ENCODE peak calls at places on chromosomes 7 and 10, in eight cellular contexts. O is cardiac muscle cell; R is skeletal muscle cell; E is heart left ventricle; X is neuronal stem cell; Q is tibial artery; Y is AG09309; H is CD8-positive, alpha-beta T cell. Z is an unnamed sample.

GRCh38 chr7:18961997-18962396 is 155.4 kb downstream of the TWIST1 start:
- DNase-seq in R (no peak), Q (no peak), O (no peak), E (no peak), X (no peak), Y (no peak), H (no peak), Z (no peak)

GRCh38 chr10:75101416-75102251 is 9.8 kb upstream of the SAMD8 start:
- DNase-seq in E (peak), Y (no peak), X (no peak), R (no peak), Q (no peak), O (no peak), H (no peak), Z (no peak)

GRCh38 chr7:24392774-24393173 is 108.8 kb downstream of the NPY start:
- DNase-seq in Q (no peak), H (no peak), O (no peak), X (no peak), Y (no peak), E (no peak), R (no peak), Z (no peak)

GRCh38 chr10:109934958-109935793 is 11.9 kb upstream of the XPNPEP1 start:
- DNase-seq in H (no peak), Q (no peak), E (no peak), R (peak), Y (peak), X (peak), O (peak), Z (no peak)

GRCh38 chr7:6705959-6706665 is 635 bp downstream of the ZNF12 start:
- DNase-seq in O (peak), Q (no peak), R (no peak), Y (no peak), E (peak), H (peak), X (no peak), Z (peak)

GRCh38 chr10:87734987-87735827 is 75.5 kb downstream of the PAPSS2 start:
- DNase-seq in R (no peak), E (no peak), Y (peak), X (peak), H (no peak), Q (no peak), O (peak), Z (peak)

GRCh38 chr10:26939957-26940354 is 79.2 kb upstream of the ABI1 start:
- DNase-seq in Y (no peak), E (no peak), X (no peak), Q (no peak), O (no peak), R (no peak), H (no peak), Z (no peak)

GRCh38 chr10:62422068-62422590 is 48.0 kb downstream of the ZNF365 start:
- DNase-seq in Q (no peak), Y (peak), E (no peak), R (peak), X (no peak), H (no peak), O (no peak), Z (no peak)

GRCh38 chr7:22725585-22725984 is 1.4 kb upstream of the IL6 start:
- DNase-seq in Q (no peak), O (no peak), X (no peak), E (no peak), Y (no peak), R (no peak), H (no peak), Z (peak)

GRCh38 chr7:87152897-87153641 is 816 bp downstream of the DMTF1 start:
- DNase-seq in R (no peak), Q (peak), Y (no peak), X (no peak), O (peak), E (peak), H (peak), Z (peak)

GRCh38 chr7:83732305-83732704 is 83.4 kb upstream of the SEMA3E start:
- DNase-seq in X (no peak), E (no peak), Q (no peak), R (no peak), H (no peak), Y (no peak), O (no peak), Z (no peak)

GRCh38 chr7:77693830-77694583 is 2.3 kb upstream of the RSBN1L start:
- DNase-seq in R (no peak), Q (no peak), H (no peak), X (no peak), E (no peak), O (no peak), Y (no peak), Z (no peak)

GRCh38 chr7:63087575-63088190 is 911.0 kb upstream of the ZNF722 start:
- DNase-seq in X (no peak), Y (no peak), R (no peak), E (no peak), O (no peak), H (no peak), Q (no peak), Z (no peak)

GRCh38 chr10:124605481-124605855 is 138.7 kb downstream of the FAM53B start:
- DNase-seq in O (no peak), H (no peak), X (no peak), Q (no peak), R (no peak), E (peak), Y (no peak), Z (no peak)

GRCh38 chr10:123132576-123133477 is 2.9 kb upstream of the HMX3 start:
- DNase-seq in Y (peak), Q (peak), O (peak), X (peak), E (peak), H (peak), R (no peak), Z (peak)

GRCh38 chr7:1725766-1726630 is 55.9 kb downstream of the ELFN1 start:
- DNase-seq in Q (no peak), X (no peak), E (no peak), Y (no peak), O (no peak), R (no peak), H (no peak), Z (no peak)

DNA sequence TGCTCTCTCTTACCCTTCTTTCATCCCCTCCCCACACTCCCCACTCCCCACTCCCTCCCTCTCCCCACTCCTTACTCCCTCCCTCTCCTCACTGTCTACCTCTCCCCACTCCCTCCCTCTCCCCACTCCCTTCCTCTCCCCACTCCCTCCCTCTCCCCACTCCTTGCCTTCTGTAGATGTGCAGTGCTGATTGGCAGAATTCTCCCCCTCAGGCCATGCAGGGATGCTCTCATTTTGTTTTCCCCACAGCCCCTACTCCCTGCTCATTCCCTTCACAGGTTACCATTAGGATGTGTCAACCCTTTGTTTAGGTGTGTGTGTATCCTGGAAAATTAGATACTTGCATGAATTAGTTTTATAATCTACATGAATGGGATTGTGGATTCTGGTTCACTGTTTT is 90.3 kb downstream of the CELF2 start:
- DNase-seq in O (no peak), H (no peak), Q (no peak), E (no peak), Y (no peak), X (no peak), R (no peak), Z (no peak)
- H3K4me3 ChIP-seq in O (no peak), H (no peak), Q (no peak), E (no peak), Y (no peak), X (no peak), R (no peak), Z (no peak)

GRCh38 chr7:50069613-50070012 is 23.4 kb downstream of the ZPBP start:
- DNase-seq in O (no peak), X (no peak), Y (no peak), E (peak), Q (no peak), R (no peak), H (no peak), Z (no peak)
- H3K4me3 ChIP-seq in O (no peak), X (no peak), Y (no peak), E (peak), Q (peak), R (no peak), H (peak), Z (peak)

DNA sequence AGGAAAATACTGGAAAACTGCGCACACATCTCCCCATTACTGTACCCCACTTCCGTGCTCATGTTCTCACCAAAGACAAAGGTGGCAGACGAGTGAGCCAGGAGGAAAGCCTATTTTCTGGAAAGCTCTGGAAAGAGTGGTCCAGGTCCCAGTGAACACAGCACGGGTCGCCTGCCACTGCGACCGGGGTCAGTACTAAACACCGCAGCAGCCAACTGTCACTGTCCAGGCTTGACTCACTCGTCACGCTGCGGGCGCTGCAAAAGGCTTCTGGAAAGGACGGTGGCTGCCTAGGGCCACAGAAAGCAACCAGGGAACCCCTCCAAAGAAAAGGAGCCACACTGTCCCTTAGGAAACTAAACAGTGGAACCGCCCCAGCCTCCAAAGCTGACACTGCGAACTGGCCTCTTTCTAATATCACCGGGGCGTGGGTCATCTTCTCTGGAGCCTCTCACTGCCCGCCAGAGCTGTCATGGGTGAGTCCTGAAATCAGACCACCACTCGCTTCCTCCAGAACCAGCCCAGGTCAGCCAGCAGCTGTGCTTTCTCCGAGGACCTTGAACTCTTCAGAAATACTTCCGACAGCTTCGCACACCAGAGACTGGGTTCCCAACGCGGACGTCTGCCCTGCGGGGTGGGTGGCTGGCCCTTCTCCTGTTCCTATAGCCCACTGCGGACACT is 4.0 kb downstream of the RADIL start:
- DNase-seq in E (no peak), X (no peak), H (no peak), R (no peak), Q (no peak), O (no peak), Y (no peak), Z (no peak)
- H3K4me3 ChIP-seq in E (peak), X (no peak), H (no peak), R (no peak), Q (no peak), O (no peak), Y (no peak), Z (no peak)

DNA sequence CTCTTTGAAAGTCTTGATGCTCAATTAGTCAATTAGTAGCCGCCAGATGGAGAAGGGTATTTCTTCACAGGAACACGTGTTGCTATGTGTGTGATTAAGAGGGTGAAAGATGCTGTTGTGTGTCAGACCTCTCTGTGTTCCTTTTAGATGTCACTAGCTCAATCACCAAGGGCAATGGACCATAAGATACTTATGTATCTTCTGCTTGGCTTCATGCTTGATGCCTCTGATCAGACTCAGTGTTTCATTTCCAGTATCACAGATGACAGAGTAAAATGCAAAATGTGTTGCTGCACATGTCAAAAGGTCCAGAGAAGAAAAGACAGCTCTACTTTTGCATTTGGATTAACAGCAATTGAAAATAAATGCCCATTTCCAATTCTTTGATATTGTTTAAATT is 865.9 kb downstream of the CNTNAP2 start:
- DNase-seq in O (no peak), H (no peak), R (no peak), Q (no peak), X (no peak), Y (no peak), E (no peak), Z (no peak)
- H3K4me3 ChIP-seq in O (no peak), H (no peak), R (no peak), Q (no peak), X (no peak), Y (no peak), E (no peak), Z (no peak)

DNA sequence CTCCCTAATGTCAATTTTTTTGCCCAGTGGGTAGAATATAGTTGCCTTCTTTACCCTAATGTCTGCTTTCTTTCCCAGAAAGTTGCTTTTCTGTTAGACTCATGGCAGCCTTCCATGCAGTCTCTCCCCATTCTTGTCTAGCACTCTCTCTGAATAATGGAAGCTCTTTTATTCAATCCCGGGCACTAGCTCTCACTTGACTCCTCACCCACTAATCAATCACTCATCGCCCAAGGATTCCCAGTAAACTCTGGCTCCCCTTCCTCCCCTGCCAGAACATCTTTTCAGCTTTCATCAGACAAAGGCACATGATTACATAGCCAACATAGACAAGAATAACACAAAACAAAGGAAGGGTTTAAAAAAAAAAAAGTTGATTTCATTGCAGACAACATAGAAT is 100.2 kb upstream of the RELN start:
- DNase-seq in O (peak), E (no peak), X (peak), R (no peak), H (no peak), Y (no peak), Q (no peak), Z (no peak)
- H3K4me3 ChIP-seq in O (no peak), E (no peak), X (no peak), R (no peak), H (no peak), Y (no peak), Q (no peak), Z (no peak)

DNA sequence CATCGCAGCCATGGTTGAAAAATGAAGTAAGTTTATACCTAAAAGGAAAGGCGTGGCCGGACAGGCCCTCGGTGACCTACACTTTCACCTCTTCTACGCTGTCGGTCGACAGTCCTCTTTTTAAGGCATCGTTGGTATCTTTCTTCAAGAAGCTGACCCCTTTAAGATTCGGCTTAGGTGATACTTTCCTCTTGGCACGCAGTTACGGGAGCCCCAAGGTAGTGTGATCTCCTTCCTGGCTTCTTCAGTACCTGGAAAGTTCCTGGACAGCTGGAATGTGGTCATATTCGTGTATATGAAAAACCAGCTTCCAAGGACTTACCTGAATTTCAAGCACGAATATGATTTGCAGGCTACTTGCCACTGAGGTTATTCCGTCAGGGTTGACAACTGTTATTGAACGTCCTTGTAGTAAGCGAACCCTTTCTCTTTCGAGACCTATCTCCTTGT is 885 bp upstream of the SYPL1 start:
- DNase-seq in Y (no peak), E (no peak), R (no peak), X (no peak), Q (no peak), H (no peak), O (no peak), Z (no peak)
- H3K4me3 ChIP-seq in Y (no peak), E (peak), R (peak), X (no peak), Q (peak), H (peak), O (peak), Z (peak)

DNA sequence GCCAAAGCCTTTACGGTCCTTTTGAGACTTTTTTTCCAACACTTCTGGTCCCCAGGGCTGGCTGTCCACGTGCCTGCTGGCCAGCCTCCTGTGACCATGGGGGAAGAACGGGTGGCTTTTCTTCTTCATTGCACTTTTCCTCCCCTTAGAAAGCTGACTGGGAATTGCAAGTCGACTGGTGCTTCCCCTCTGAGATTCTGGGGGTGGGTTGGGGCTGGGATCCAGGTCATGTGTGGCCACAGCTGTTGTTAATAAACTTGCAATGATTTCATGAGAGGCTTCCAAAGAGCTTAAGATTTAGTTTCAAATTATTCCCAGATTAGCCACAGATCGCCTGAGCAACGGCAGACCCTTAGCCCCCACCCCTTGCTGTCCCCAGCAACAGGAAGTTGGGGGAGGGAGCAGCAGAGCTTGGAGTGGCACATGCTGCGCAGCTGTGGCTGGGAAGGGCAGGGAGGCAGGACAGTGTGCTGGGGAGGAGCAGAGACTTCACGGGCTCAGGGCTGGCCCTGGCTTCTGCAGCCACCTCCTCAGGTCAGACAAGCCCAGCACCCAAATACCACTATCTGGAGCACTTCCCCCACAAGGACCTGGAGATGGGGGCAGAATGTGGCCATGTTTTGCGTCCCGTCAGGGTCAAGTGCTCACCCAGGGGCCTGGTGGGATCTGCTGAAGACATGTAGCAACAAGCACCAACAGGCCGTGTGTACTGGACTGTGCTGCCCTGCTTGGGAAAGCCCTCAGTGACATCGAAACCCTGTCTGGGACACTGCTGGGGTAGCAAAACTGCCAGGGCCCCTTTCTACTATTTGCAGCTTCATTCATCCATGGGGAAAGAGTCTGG is 147.1 kb downstream of the RNF216 start:
- DNase-seq in O (peak), R (peak), X (no peak), Y (peak), H (no peak), E (peak), Q (peak), Z (peak)
- H3K4me3 ChIP-seq in O (no peak), R (no peak), X (no peak), Y (peak), H (no peak), E (peak), Q (peak), Z (peak)

Z was measured in A673.